ENCODE peak calls at places on chromosome 3, in five cellular contexts. Q is GM23338, L is K562, C is HepG2, U is H1. B is an unnamed sample.

GRCh38 chr3:81540787-81541186 is 220.7 kb downstream of the GBE1 start:
- DNase-seq in Q (no peak), L (no peak), C (no peak), U (no peak), B (no peak)

GRCh38 chr3:157290761-157291160 is 130.8 kb upstream of the CCNL1 start:
- DNase-seq in Q (no peak), L (no peak), C (no peak), U (no peak), B (no peak)

GRCh38 chr3:12986986-12987385 is 86.2 kb downstream of the IQSEC1 start:
- DNase-seq in Q (no peak), L (no peak), C (no peak), U (no peak), B (no peak)

GRCh38 chr3:189488241-189488767 is 142.9 kb upstream of the TP63 start:
- DNase-seq in Q (no peak), L (no peak), C (no peak), U (peak; percentile 0), B (no peak)

GRCh38 chr3:123229145-123229544 is 27.4 kb downstream of the SEC22A start:
- DNase-seq in Q (no peak), L (no peak), C (no peak), U (no peak), B (no peak)

GRCh38 chr3:45819543-45819942 is 22.4 kb downstream of the LZTFL1 start:
- DNase-seq in Q (no peak), L (no peak), C (no peak), U (no peak), B (no peak)

GRCh38 chr3:124639406-124640237 is 90.6 kb upstream of the UMPS start:
- DNase-seq in Q (no peak), L (no peak), C (no peak), U (no peak), B (peak; percentile 77)

GRCh38 chr3:60703008-60703407 is 548.2 kb downstream of the FHIT start:
- DNase-seq in Q (no peak), L (no peak), C (no peak), U (no peak), B (no peak)

GRCh38 chr3:154430014-154430413 is at the start of gene GPR149:
- DNase-seq in Q (peak; percentile 56), L (no peak), C (no peak), U (no peak), B (no peak)

GRCh38 chr3:71504250-71505036 is 79.1 kb downstream of the FOXP1 start:
- DNase-seq in Q (no peak), L (peak; percentile 21), C (no peak), U (no peak), B (no peak)

GRCh38 chr3:8450618-8451017 is 51.0 kb upstream of the LMCD1 start:
- DNase-seq in Q (peak; percentile 15), L (no peak), C (no peak), U (no peak), B (no peak)

GRCh38 chr3:101848326-101848725 is 988 bp upstream of the NFKBIZ start:
- DNase-seq in Q (no peak), L (no peak), C (peak; percentile 92), U (no peak), B (no peak)

GRCh38 chr3:104610730-104611652 is 755.7 kb upstream of the ALCAM start:
- DNase-seq in Q (peak; percentile 10), L (no peak), C (no peak), U (no peak), B (no peak)

GRCh38 chr3:64300790-64301423 is 75.6 kb upstream of the PRICKLE2 start:
- DNase-seq in Q (no peak), L (no peak), C (no peak), U (no peak), B (no peak)

GRCh38 chr3:148309390-148310035 is 388.2 kb upstream of the AGTR1 start:
- DNase-seq in Q (peak; percentile 79), L (no peak), C (peak; percentile 46), U (no peak), B (no peak)

GRCh38 chr3:39098473-39099000 is 8.9 kb downstream of the GORASP1 start:
- DNase-seq in Q (no peak), L (no peak), C (no peak), U (no peak), B (no peak)

GRCh38 chr3:183393625-183394024 is 34.8 kb downstream of the MCF2L2 start:
- DNase-seq in Q (no peak), L (no peak), C (no peak), U (no peak), B (no peak)

GRCh38 chr3:149542375-149543312 is 68.1 kb downstream of the TM4SF4 start:
- DNase-seq in Q (no peak), L (no peak), C (no peak), U (no peak), B (no peak)

GRCh38 chr3:143288944-143289343 is 169.4 kb downstream of the CHST2 start:
- DNase-seq in Q (no peak), L (no peak), C (no peak), U (no peak), B (no peak)
- TF ChIP-seq CREB1 in Q (no peak), L (no peak), C (no peak), U (no peak), B (no peak)

DNA sequence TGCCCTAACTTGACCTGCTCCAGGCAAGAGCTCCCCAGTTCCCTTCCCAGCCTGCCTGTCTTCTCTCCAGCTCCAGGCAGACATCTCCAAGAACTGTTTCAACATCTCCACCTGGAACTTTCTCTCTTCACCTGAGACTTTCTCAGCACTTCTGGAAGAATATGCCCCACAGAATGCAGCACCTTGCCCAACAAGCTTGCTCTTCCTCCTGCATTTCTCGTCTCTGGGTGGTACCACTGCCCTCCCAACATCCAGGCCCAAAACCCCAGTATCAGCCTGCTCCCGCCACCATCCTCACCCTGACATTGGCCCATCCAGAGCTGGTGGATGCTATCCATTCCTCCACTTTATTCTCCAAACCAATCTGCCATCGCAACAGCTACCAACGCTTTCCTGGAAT is 8.8 kb downstream of the RFTN1 start:
- DNase-seq in Q (no peak), L (no peak), C (no peak), U (no peak), B (no peak)
- TF ChIP-seq POLR2AphosphoS5 in Q (no peak), L (no peak), C (no peak), U (no peak), B (peak; percentile 64)

GRCh38 chr3:132787616-132788015 is 65.4 kb upstream of the NPHP3 start:
- DNase-seq in Q (no peak), L (no peak), C (no peak), U (no peak), B (no peak)

GRCh38 chr3:132786890-132787289 is 64.7 kb upstream of the NPHP3 start:
- DNase-seq in Q (no peak), L (no peak), C (no peak), U (no peak), B (no peak)

GRCh38 chr3:132790806-132791205 is 68.6 kb upstream of the NPHP3 start:
- DNase-seq in Q (no peak), L (no peak), C (no peak), U (no peak), B (no peak)

GRCh38 chr3:132789959-132790358 is 67.8 kb upstream of the NPHP3 start:
- DNase-seq in Q (no peak), L (no peak), C (no peak), U (no peak), B (no peak)

DNA sequence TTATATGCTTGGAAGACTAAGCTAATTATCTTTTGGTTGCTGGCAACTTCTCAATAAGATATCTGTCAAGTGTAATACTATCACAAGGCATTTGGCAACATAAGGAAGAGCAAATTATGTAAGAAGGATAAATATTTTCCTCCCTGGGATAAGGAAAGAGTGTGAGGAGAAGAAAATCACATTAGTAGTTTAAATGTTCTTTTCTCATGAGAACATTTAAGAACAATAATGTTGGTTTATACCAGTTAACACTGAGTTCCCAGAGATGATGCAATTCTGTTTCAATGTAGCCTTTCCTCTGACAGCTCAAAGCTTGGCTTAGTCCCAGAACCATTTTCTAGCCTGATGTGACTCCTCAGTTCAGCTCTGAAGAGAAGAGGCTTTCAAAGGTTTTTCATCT is 66.1 kb upstream of the NPHP3 start:
- DNase-seq in Q (no peak), L (no peak), C (no peak), U (no peak), B (no peak)
- TF ChIP-seq CREB1 in Q (no peak), L (no peak), C (no peak), U (no peak), B (no peak)

GRCh38 chr3:146390967-146391366 is 78.4 kb downstream of the PLSCR2 start:
- DNase-seq in Q (no peak), L (no peak), C (no peak), U (no peak), B (no peak)
- TF ChIP-seq POLR2AphosphoS5 in Q (no peak), L (no peak), C (no peak), U (no peak), B (no peak)

DNA sequence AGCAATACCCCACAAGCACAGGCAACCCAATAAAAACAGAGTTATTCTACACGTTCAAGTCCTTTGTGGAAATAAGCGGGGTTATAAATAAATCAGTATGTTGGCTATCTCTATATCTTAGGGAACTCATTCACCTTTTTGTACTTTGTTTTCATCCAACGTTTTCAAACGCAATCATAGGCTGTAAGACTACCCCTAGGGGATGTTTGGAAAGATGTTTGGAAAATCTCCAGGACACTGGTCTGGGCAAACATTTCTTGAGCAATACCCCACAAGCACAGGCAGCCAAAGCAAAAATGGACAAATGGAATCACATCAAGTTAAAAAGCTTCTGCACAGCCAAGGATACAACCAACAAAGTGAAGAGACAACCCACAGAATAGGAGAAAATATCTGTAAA is 70.1 kb downstream of the CLDN11 start:
- DNase-seq in Q (no peak), L (no peak), C (peak; percentile 89), U (no peak), B (no peak)
- TF ChIP-seq CREB1 in Q (no peak), L (no peak), C (no peak), U (no peak), B (no peak)

DNA sequence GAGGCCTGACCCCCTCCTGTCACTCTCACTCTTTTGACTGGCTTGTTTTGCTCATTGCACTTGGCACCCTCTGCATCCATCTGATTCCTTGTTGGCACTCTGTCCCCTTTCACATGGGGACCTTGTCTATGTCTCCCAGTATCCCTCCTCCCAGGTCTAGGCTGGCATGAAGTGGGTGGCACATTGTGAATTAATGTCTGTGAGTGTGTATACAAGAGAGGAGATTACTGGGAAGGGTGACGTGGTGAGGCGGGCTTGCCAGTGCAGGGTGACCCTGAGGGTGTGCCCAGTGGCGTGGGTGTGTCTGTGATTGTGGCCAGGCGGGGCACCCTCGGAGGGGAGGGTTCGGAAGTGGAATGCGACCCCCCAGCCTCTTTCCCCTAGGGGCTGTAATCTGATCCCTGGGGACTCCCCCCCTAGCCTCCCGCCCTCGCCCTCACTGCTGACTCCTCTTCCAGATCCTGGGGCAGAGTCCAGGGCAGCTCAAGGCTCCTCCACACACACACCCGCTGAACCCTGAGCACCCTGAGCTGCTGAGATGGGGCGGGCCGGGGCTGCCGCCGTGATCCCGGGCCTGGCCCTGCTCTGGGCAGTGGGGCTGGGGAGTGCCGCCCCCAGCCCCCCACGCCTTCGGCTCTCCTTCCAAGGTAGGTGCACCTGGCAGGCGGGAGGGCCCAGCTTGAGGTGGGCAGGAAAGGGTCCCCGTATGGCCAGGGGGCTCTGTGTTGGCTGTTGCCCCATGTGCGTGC is at the start of gene SEMA3B:
- DNase-seq in Q (no peak), L (no peak), C (peak; percentile 71), U (no peak), B (no peak)
- TF ChIP-seq POLR2AphosphoS5 in Q (no peak), L (no peak), C (peak; percentile 74), U (no peak), B (no peak)

GRCh38 chr3:181383760-181384159 is 328.0 kb upstream of the SOX2 start:
- DNase-seq in Q (peak; percentile 31), L (no peak), C (no peak), U (no peak), B (no peak)
- TF ChIP-seq CREB1 in Q (no peak), L (no peak), C (no peak), U (no peak), B (no peak)

B was measured in GM12878.